ENCODE peak calls at places on chromosomes 6 and 20, in ten cellular contexts. M is stimulated activated CD4-positive, alpha-beta T cell treated with anti-CD3 and anti-CD28 coated beads, Interleukin-4, amount 100 ng/mL, for 1 hour; B is SK-N-SH; L is NCI-H1417; S is lower leg skin; W is breast epithelium; F is activated CD4-positive, alpha-beta T cell treated with anti-CD3 and anti-CD28 coated beads, Interleukin-2, amount 50 U/mL, for 4 hours; Q is HCEC 1CT; K is ACHN; H is mesothelial cell of epicardium. U is an unnamed sample.

GRCh38 chr6:36751091-36751490 is 53.5 kb downstream of the RAB44 start:
- DNase-seq in M (no peak), B (no peak), L (no peak), S (no peak), W (no peak), F (no peak), Q (no peak), K (no peak), H (no peak), U (no peak)

GRCh38 chr6:153947817-153948447 is 91.1 kb upstream of the OPRM1 start:
- DNase-seq in M (no peak), B (peak), L (peak), S (no peak), W (no peak), F (no peak), Q (peak), K (peak), H (no peak), U (peak)

GRCh38 chr6:45650527-45651135 is 272.9 kb upstream of the SUPT3H start:
- DNase-seq in M (no peak), B (no peak), L (no peak), S (no peak), W (no peak), F (no peak), Q (peak), K (peak), H (no peak), U (peak)

GRCh38 chr6:166465671-166466087 is 82.9 kb upstream of the MPC1 start:
- DNase-seq in M (no peak), B (peak), L (no peak), S (no peak), W (no peak), F (no peak), Q (peak), K (no peak), H (no peak), U (peak)

GRCh38 chr6:18388252-18388651 is 1.1 kb downstream of the RNF144B start:
- DNase-seq in M (no peak), B (no peak), L (no peak), S (no peak), W (no peak), F (no peak), Q (no peak), K (no peak), H (no peak), U (no peak)

GRCh38 chr6:35850209-35850608 is 45.1 kb downstream of the LHFPL5 start:
- DNase-seq in M (no peak), B (no peak), L (no peak), S (no peak), W (no peak), F (no peak), Q (no peak), K (no peak), H (no peak), U (no peak)

GRCh38 chr6:1029196-1029595 is 282.7 kb upstream of the FOXQ1 start:
- DNase-seq in M (no peak), B (no peak), L (no peak), S (no peak), W (no peak), F (no peak), Q (no peak), K (no peak), H (no peak), U (no peak)

GRCh38 chr20:46185353-46185752 is 67.2 kb downstream of the CD40 start:
- DNase-seq in M (no peak), B (no peak), L (no peak), S (no peak), W (no peak), F (no peak), Q (no peak), K (no peak), H (no peak), U (no peak)

GRCh38 chr6:37936150-37936549 is 116.6 kb downstream of the ZFAND3 start:
- DNase-seq in M (no peak), B (no peak), L (no peak), S (no peak), W (no peak), F (no peak), Q (no peak), K (no peak), H (no peak), U (peak)

GRCh38 chr20:4726710-4727391 is 5.1 kb downstream of the PRND start:
- DNase-seq in M (peak), B (no peak), L (no peak), S (no peak), W (no peak), F (no peak), Q (peak), K (no peak), H (no peak), U (peak)

GRCh38 chr6:18503588-18504231 is 116.6 kb downstream of the RNF144B start:
- DNase-seq in M (peak), B (peak), L (peak), S (peak), W (no peak), F (peak), Q (peak), K (peak), H (no peak), U (peak)

GRCh38 chr6:49913656-49914055 is 47.3 kb upstream of the CRISP1 start:
- DNase-seq in M (no peak), B (no peak), L (peak), S (no peak), W (no peak), F (no peak), Q (no peak), K (no peak), H (no peak), U (no peak)

GRCh38 chr6:157205473-157206358 is 117.6 kb downstream of the TMEM242 start:
- DNase-seq in M (no peak), B (no peak), L (no peak), S (no peak), W (no peak), F (no peak), Q (no peak), K (no peak), H (no peak), U (no peak)

GRCh38 chr6:24721461-24722215 is 2.7 kb upstream of the C6orf62 start:
- DNase-seq in M (no peak), B (no peak), L (peak), S (no peak), W (no peak), F (no peak), Q (peak), K (no peak), H (no peak), U (no peak)